ENCODE peak calls at places on chromosomes 11 and 22, in seven cellular contexts. One of them, this sample, is unnamed.

GRCh38 chr11:121741954-121742361 is 289.2 kb upstream of the SORL1-AS1 start:
- DNase-seq in NCI-H1930: no peak
- DNase-seq in activated CD8-positive, alpha-beta memory T cell treated with anti-CD3 and anti-CD28 coated beads for 48 hours: no peak
- DNase-seq in body of pancreas: peak
- DNase-seq in GM04503: no peak
- DNase-seq in left lung: no peak
- DNase-seq in putamen: peak
- DNase-seq in this sample: peak

GRCh38 chr11:126830216-126830615 is 170.4 kb downstream of the KIRREL3 start:
- DNase-seq in NCI-H1930: no peak
- DNase-seq in activated CD8-positive, alpha-beta memory T cell treated with anti-CD3 and anti-CD28 coated beads for 48 hours: no peak
- DNase-seq in body of pancreas: no peak
- DNase-seq in GM04503: peak
- DNase-seq in left lung: no peak
- DNase-seq in putamen: no peak
- DNase-seq in this sample: no peak

GRCh38 chr22:48857202-48857805 is 970.4 kb downstream of the BRD1 start:
- DNase-seq in NCI-H1930: no peak
- DNase-seq in activated CD8-positive, alpha-beta memory T cell treated with anti-CD3 and anti-CD28 coated beads for 48 hours: no peak
- DNase-seq in body of pancreas: no peak
- DNase-seq in GM04503: no peak
- DNase-seq in left lung: no peak
- DNase-seq in putamen: no peak
- DNase-seq in this sample: no peak

GRCh38 chr11:108302121-108302785 is 79.4 kb downstream of the ATM start:
- DNase-seq in NCI-H1930: no peak
- DNase-seq in activated CD8-positive, alpha-beta memory T cell treated with anti-CD3 and anti-CD28 coated beads for 48 hours: no peak
- DNase-seq in body of pancreas: no peak
- DNase-seq in GM04503: no peak
- DNase-seq in left lung: no peak
- DNase-seq in putamen: no peak
- DNase-seq in this sample: no peak

GRCh38 chr11:38543311-38543710 is 1945.3 kb upstream of the RAG2 start:
- DNase-seq in NCI-H1930: no peak
- DNase-seq in activated CD8-positive, alpha-beta memory T cell treated with anti-CD3 and anti-CD28 coated beads for 48 hours: no peak
- DNase-seq in body of pancreas: no peak
- DNase-seq in GM04503: no peak
- DNase-seq in left lung: no peak
- DNase-seq in putamen: no peak
- DNase-seq in this sample: no peak

GRCh38 chr11:62577046-62577708 is 3.5 kb upstream of the EEF1G start:
- DNase-seq in NCI-H1930: no peak
- DNase-seq in activated CD8-positive, alpha-beta memory T cell treated with anti-CD3 and anti-CD28 coated beads for 48 hours: no peak
- DNase-seq in body of pancreas: peak
- DNase-seq in GM04503: no peak
- DNase-seq in left lung: no peak
- DNase-seq in putamen: no peak
- DNase-seq in this sample: no peak

GRCh38 chr11:41446107-41446506 is 13.3 kb downstream of the LRRC4C start:
- DNase-seq in NCI-H1930: no peak
- DNase-seq in activated CD8-positive, alpha-beta memory T cell treated with anti-CD3 and anti-CD28 coated beads for 48 hours: no peak
- DNase-seq in body of pancreas: no peak
- DNase-seq in GM04503: no peak
- DNase-seq in left lung: no peak
- DNase-seq in putamen: no peak
- DNase-seq in this sample: no peak

GRCh38 chr11:122101625-122102291 is 14.3 kb downstream of the BLID start:
- DNase-seq in NCI-H1930: peak
- DNase-seq in activated CD8-positive, alpha-beta memory T cell treated with anti-CD3 and anti-CD28 coated beads for 48 hours: no peak
- DNase-seq in body of pancreas: peak
- DNase-seq in GM04503: peak
- DNase-seq in left lung: no peak
- DNase-seq in putamen: peak
- DNase-seq in this sample: peak

GRCh38 chr22:47629791-47630655 is 867.6 kb downstream of the TBC1D22A start:
- DNase-seq in NCI-H1930: no peak
- DNase-seq in activated CD8-positive, alpha-beta memory T cell treated with anti-CD3 and anti-CD28 coated beads for 48 hours: no peak
- DNase-seq in body of pancreas: no peak
- DNase-seq in GM04503: no peak
- DNase-seq in left lung: no peak
- DNase-seq in putamen: no peak
- DNase-seq in this sample: no peak

GRCh38 chr22:25656724-25657123 is 85.3 kb upstream of the MYO18B start:
- DNase-seq in NCI-H1930: no peak
- DNase-seq in activated CD8-positive, alpha-beta memory T cell treated with anti-CD3 and anti-CD28 coated beads for 48 hours: no peak
- DNase-seq in body of pancreas: no peak
- DNase-seq in GM04503: no peak
- DNase-seq in left lung: no peak
- DNase-seq in putamen: no peak
- DNase-seq in this sample: no peak

GRCh38 chr11:115581871-115582639 is 77.8 kb upstream of the CADM1 start:
- DNase-seq in NCI-H1930: no peak
- DNase-seq in activated CD8-positive, alpha-beta memory T cell treated with anti-CD3 and anti-CD28 coated beads for 48 hours: no peak
- DNase-seq in body of pancreas: no peak
- DNase-seq in GM04503: no peak
- DNase-seq in left lung: no peak
- DNase-seq in putamen: no peak
- DNase-seq in this sample: no peak

GRCh38 chr11:62233730-62234129 is 8.3 kb upstream of the SCGB1D2 start:
- DNase-seq in NCI-H1930: no peak
- DNase-seq in activated CD8-positive, alpha-beta memory T cell treated with anti-CD3 and anti-CD28 coated beads for 48 hours: no peak
- DNase-seq in body of pancreas: no peak
- DNase-seq in GM04503: no peak
- DNase-seq in left lung: no peak
- DNase-seq in putamen: no peak
- DNase-seq in this sample: no peak

GRCh38 chr11:119470316-119471266 is 47.6 kb upstream of the THY1 start:
- DNase-seq in NCI-H1930: no peak
- DNase-seq in activated CD8-positive, alpha-beta memory T cell treated with anti-CD3 and anti-CD28 coated beads for 48 hours: no peak
- DNase-seq in body of pancreas: no peak
- DNase-seq in GM04503: peak
- DNase-seq in left lung: no peak
- DNase-seq in putamen: no peak
- DNase-seq in this sample: peak

GRCh38 chr22:42261266-42261665 is 9.2 kb downstream of the TCF20 start:
- DNase-seq in NCI-H1930: no peak
- DNase-seq in activated CD8-positive, alpha-beta memory T cell treated with anti-CD3 and anti-CD28 coated beads for 48 hours: no peak
- DNase-seq in body of pancreas: no peak
- DNase-seq in GM04503: no peak
- DNase-seq in left lung: no peak
- DNase-seq in putamen: no peak
- DNase-seq in this sample: no peak

GRCh38 chr11:15985127-15985862 is 371.1 kb downstream of the SOX6 start:
- DNase-seq in NCI-H1930: no peak
- DNase-seq in activated CD8-positive, alpha-beta memory T cell treated with anti-CD3 and anti-CD28 coated beads for 48 hours: no peak
- DNase-seq in body of pancreas: no peak
- DNase-seq in GM04503: no peak
- DNase-seq in left lung: no peak
- DNase-seq in putamen: no peak
- DNase-seq in this sample: no peak

GRCh38 chr11:10450451-10451398 is 4.3 kb upstream of the AMPD3 start:
- DNase-seq in NCI-H1930: peak
- DNase-seq in activated CD8-positive, alpha-beta memory T cell treated with anti-CD3 and anti-CD28 coated beads for 48 hours: no peak
- DNase-seq in body of pancreas: peak
- DNase-seq in GM04503: no peak
- DNase-seq in left lung: peak
- DNase-seq in putamen: no peak
- DNase-seq in this sample: peak

GRCh38 chr11:71977743-71978418 is 20.8 kb upstream of the IL18BP start:
- DNase-seq in NCI-H1930: no peak
- DNase-seq in activated CD8-positive, alpha-beta memory T cell treated with anti-CD3 and anti-CD28 coated beads for 48 hours: no peak
- DNase-seq in body of pancreas: peak
- DNase-seq in GM04503: no peak
- DNase-seq in left lung: no peak
- DNase-seq in putamen: peak
- DNase-seq in this sample: peak

GRCh38 chr11:44510372-44510771 is 55.1 kb upstream of the CD82 start:
- DNase-seq in NCI-H1930: no peak
- DNase-seq in activated CD8-positive, alpha-beta memory T cell treated with anti-CD3 and anti-CD28 coated beads for 48 hours: no peak
- DNase-seq in body of pancreas: no peak
- DNase-seq in GM04503: no peak
- DNase-seq in left lung: no peak
- DNase-seq in putamen: no peak
- DNase-seq in this sample: no peak

GRCh38 chr11:61609000-61609969 is 28.4 kb upstream of the SYT7 start:
- DNase-seq in NCI-H1930: no peak
- DNase-seq in activated CD8-positive, alpha-beta memory T cell treated with anti-CD3 and anti-CD28 coated beads for 48 hours: no peak
- DNase-seq in body of pancreas: no peak
- DNase-seq in GM04503: no peak
- DNase-seq in left lung: no peak
- DNase-seq in putamen: no peak
- DNase-seq in this sample: no peak

GRCh38 chr11:16352707-16353106 is 3.6 kb downstream of the SOX6 start:
- DNase-seq in NCI-H1930: no peak
- DNase-seq in activated CD8-positive, alpha-beta memory T cell treated with anti-CD3 and anti-CD28 coated beads for 48 hours: no peak
- DNase-seq in body of pancreas: no peak
- DNase-seq in GM04503: no peak
- DNase-seq in left lung: no peak
- DNase-seq in putamen: no peak
- DNase-seq in this sample: no peak

GRCh38 chr11:94511932-94512781 is at the start of gene C11orf97:
- DNase-seq in NCI-H1930: peak
- DNase-seq in activated CD8-positive, alpha-beta memory T cell treated with anti-CD3 and anti-CD28 coated beads for 48 hours: peak
- DNase-seq in body of pancreas: peak
- DNase-seq in GM04503: no peak
- DNase-seq in left lung: peak
- DNase-seq in putamen: no peak
- DNase-seq in this sample: peak

GRCh38 chr11:60348116-60348515 is 21.1 kb downstream of the MS4A6E start:
- DNase-seq in NCI-H1930: no peak
- DNase-seq in activated CD8-positive, alpha-beta memory T cell treated with anti-CD3 and anti-CD28 coated beads for 48 hours: no peak
- DNase-seq in body of pancreas: no peak
- DNase-seq in GM04503: no peak
- DNase-seq in left lung: no peak
- DNase-seq in putamen: no peak
- DNase-seq in this sample: no peak

GRCh38 chr11:69578167-69578566 is 62.8 kb upstream of the CCND1 start:
- DNase-seq in NCI-H1930: no peak
- DNase-seq in activated CD8-positive, alpha-beta memory T cell treated with anti-CD3 and anti-CD28 coated beads for 48 hours: no peak
- DNase-seq in body of pancreas: no peak
- DNase-seq in GM04503: no peak
- DNase-seq in left lung: no peak
- DNase-seq in putamen: no peak
- DNase-seq in this sample: no peak

GRCh38 chr11:65491614-65492386 is 7.0 kb upstream of the MALAT1 start:
- DNase-seq in NCI-H1930: no peak
- DNase-seq in activated CD8-positive, alpha-beta memory T cell treated with anti-CD3 and anti-CD28 coated beads for 48 hours: no peak
- DNase-seq in body of pancreas: peak
- DNase-seq in GM04503: peak
- DNase-seq in left lung: peak
- DNase-seq in putamen: peak
- DNase-seq in this sample: peak

GRCh38 chr22:29290061-29290460 is 16.4 kb upstream of the GAS2L1 start:
- DNase-seq in NCI-H1930: no peak
- DNase-seq in activated CD8-positive, alpha-beta memory T cell treated with anti-CD3 and anti-CD28 coated beads for 48 hours: no peak
- DNase-seq in body of pancreas: no peak
- DNase-seq in GM04503: no peak
- DNase-seq in left lung: no peak
- DNase-seq in putamen: no peak
- DNase-seq in this sample: no peak

GRCh38 chr11:75562836-75563484 is 907 bp downstream of the SERPINH1 start:
- DNase-seq in NCI-H1930: no peak
- DNase-seq in activated CD8-positive, alpha-beta memory T cell treated with anti-CD3 and anti-CD28 coated beads for 48 hours: no peak
- DNase-seq in body of pancreas: no peak
- DNase-seq in GM04503: no peak
- DNase-seq in left lung: peak
- DNase-seq in putamen: no peak
- DNase-seq in this sample: peak

GRCh38 chr11:76644591-76644990 is 26.0 kb downstream of the LRRC32 start:
- DNase-seq in NCI-H1930: no peak
- DNase-seq in activated CD8-positive, alpha-beta memory T cell treated with anti-CD3 and anti-CD28 coated beads for 48 hours: no peak
- DNase-seq in body of pancreas: no peak
- DNase-seq in GM04503: no peak
- DNase-seq in left lung: no peak
- DNase-seq in putamen: no peak
- DNase-seq in this sample: no peak

GRCh38 chr11:36160115-36160514 is 129.1 kb downstream of the COMMD9 start:
- DNase-seq in NCI-H1930: no peak
- DNase-seq in activated CD8-positive, alpha-beta memory T cell treated with anti-CD3 and anti-CD28 coated beads for 48 hours: no peak
- DNase-seq in body of pancreas: no peak
- DNase-seq in GM04503: no peak
- DNase-seq in left lung: no peak
- DNase-seq in putamen: no peak
- DNase-seq in this sample: peak

GRCh38 chr22:30324008-30324730 is 2.6 kb downstream of the TBC1D10A start:
- DNase-seq in NCI-H1930: no peak
- DNase-seq in activated CD8-positive, alpha-beta memory T cell treated with anti-CD3 and anti-CD28 coated beads for 48 hours: no peak
- DNase-seq in body of pancreas: no peak
- DNase-seq in GM04503: no peak
- DNase-seq in left lung: no peak
- DNase-seq in putamen: no peak
- DNase-seq in this sample: no peak

GRCh38 chr11:77039491-77040400 is 5.5 kb downstream of the B3GNT6 start:
- DNase-seq in NCI-H1930: no peak
- DNase-seq in activated CD8-positive, alpha-beta memory T cell treated with anti-CD3 and anti-CD28 coated beads for 48 hours: no peak
- DNase-seq in body of pancreas: peak
- DNase-seq in GM04503: peak
- DNase-seq in left lung: peak
- DNase-seq in putamen: no peak
- DNase-seq in this sample: peak

GRCh38 chr11:117468888-117469287 is 141.2 kb downstream of the CEP164 start:
- DNase-seq in NCI-H1930: no peak
- DNase-seq in activated CD8-positive, alpha-beta memory T cell treated with anti-CD3 and anti-CD28 coated beads for 48 hours: no peak
- DNase-seq in body of pancreas: no peak
- DNase-seq in GM04503: no peak
- DNase-seq in left lung: no peak
- DNase-seq in putamen: no peak
- DNase-seq in this sample: no peak

GRCh38 chr11:76524919-76525318 is 80.1 kb downstream of the EMSY start:
- DNase-seq in NCI-H1930: no peak
- DNase-seq in activated CD8-positive, alpha-beta memory T cell treated with anti-CD3 and anti-CD28 coated beads for 48 hours: no peak
- DNase-seq in body of pancreas: peak
- DNase-seq in GM04503: peak
- DNase-seq in left lung: no peak
- DNase-seq in putamen: no peak
- DNase-seq in this sample: no peak

GRCh38 chr11:60183595-60184201 is 815 bp upstream of the MS4A6A start:
- DNase-seq in NCI-H1930: no peak
- DNase-seq in activated CD8-positive, alpha-beta memory T cell treated with anti-CD3 and anti-CD28 coated beads for 48 hours: no peak
- DNase-seq in body of pancreas: no peak
- DNase-seq in GM04503: no peak
- DNase-seq in left lung: no peak
- DNase-seq in putamen: no peak
- DNase-seq in this sample: no peak

GRCh38 chr11:76166314-76166713 is 40.0 kb downstream of the WNT11 start:
- DNase-seq in NCI-H1930: no peak
- DNase-seq in activated CD8-positive, alpha-beta memory T cell treated with anti-CD3 and anti-CD28 coated beads for 48 hours: no peak
- DNase-seq in body of pancreas: no peak
- DNase-seq in GM04503: no peak
- DNase-seq in left lung: no peak
- DNase-seq in putamen: no peak
- DNase-seq in this sample: no peak

GRCh38 chr11:76424379-76424778 is 20.4 kb upstream of the EMSY start:
- DNase-seq in NCI-H1930: no peak
- DNase-seq in activated CD8-positive, alpha-beta memory T cell treated with anti-CD3 and anti-CD28 coated beads for 48 hours: no peak
- DNase-seq in body of pancreas: no peak
- DNase-seq in GM04503: no peak
- DNase-seq in left lung: no peak
- DNase-seq in putamen: no peak
- DNase-seq in this sample: no peak

GRCh38 chr11:28679795-28680194 is 571.6 kb downstream of the METTL15 start:
- DNase-seq in NCI-H1930: no peak
- DNase-seq in activated CD8-positive, alpha-beta memory T cell treated with anti-CD3 and anti-CD28 coated beads for 48 hours: no peak
- DNase-seq in body of pancreas: no peak
- DNase-seq in GM04503: peak
- DNase-seq in left lung: no peak
- DNase-seq in putamen: no peak
- DNase-seq in this sample: no peak

This sample was measured in testis.